ENCODE peak calls at places on chromosomes 3 and 15, in five cellular contexts. J, K, U, O and S are unnamed samples.

GRCh38 chr3:25962255-25962654 is 172.4 kb downstream of the OXSM start:
- DNase-seq in O (no peak), K (peak), J (no peak), U (no peak), S (no peak)

GRCh38 chr3:99866167-99866810 is 48.6 kb downstream of the CMSS1 start:
- DNase-seq in K (no peak), O (peak), J (no peak), U (no peak), S (no peak)

GRCh38 chr15:39628131-39628482 is 47.2 kb downstream of the THBS1 start:
- DNase-seq in K (no peak), O (no peak), J (no peak), U (no peak), S (no peak)

GRCh38 chr3:186502138-186502941 is 41.8 kb downstream of the CRYGS start:
- DNase-seq in U (no peak), O (peak), J (no peak), K (no peak), S (no peak)

GRCh38 chr3:183031826-183032225 is 51.5 kb upstream of the DCUN1D1 start:
- DNase-seq in K (no peak), O (no peak), J (no peak), U (no peak), S (no peak)

GRCh38 chr15:51331141-51331540 is 7.3 kb downstream of the CYP19A1 start:
- DNase-seq in U (no peak), K (no peak), J (no peak), O (no peak), S (no peak)

GRCh38 chr3:130243808-130244207 is 101.7 kb upstream of the COL6A5 start:
- DNase-seq in O (no peak), U (no peak), J (no peak), K (no peak), S (no peak)

GRCh38 chr3:48399387-48400172 is 27.6 kb downstream of the FBXW12 start:
- DNase-seq in J (no peak), K (no peak), O (peak), U (no peak), S (peak)

GRCh38 chr15:34726407-34727100 is 28.2 kb downstream of the GJD2 start:
- DNase-seq in K (no peak), J (no peak), O (no peak), U (no peak), S (no peak)

GRCh38 chr3:136862611-136862951 is 573 bp downstream of the NCK1 start:
- DNase-seq in U (peak), K (peak), O (peak), J (peak), S (no peak)

GRCh38 chr3:18751514-18751913 is 326.4 kb upstream of the SATB1 start:
- DNase-seq in O (no peak), J (no peak), U (no peak), K (no peak), S (no peak)

GRCh38 chr15:58167095-58167591 is 29.0 kb downstream of the AQP9 start:
- DNase-seq in K (no peak), O (no peak), U (no peak), J (no peak), S (no peak)

GRCh38 chr15:67762610-67763368 is 62.5 kb upstream of the SKOR1 start:
- DNase-seq in J (peak), O (no peak), K (no peak), U (peak), S (no peak)

GRCh38 chr3:9183011-9183410 is 66.4 kb downstream of the SRGAP3 start:
- DNase-seq in J (no peak), K (no peak), O (no peak), U (no peak), S (no peak)

GRCh38 chr15:47571241-47571640 is 146.1 kb upstream of the SEMA6D start:
- DNase-seq in K (no peak), J (no peak), U (no peak), O (no peak), S (no peak)

GRCh38 chr3:10511809-10512494 is 6.6 kb upstream of the ATP2B2 start:
- DNase-seq in U (no peak), J (no peak), K (no peak), O (no peak), S (peak)

GRCh38 chr3:27544372-27544865 is 60.2 kb upstream of the SLC4A7 start:
- DNase-seq in K (no peak), J (no peak), O (peak), U (no peak), S (no peak)

GRCh38 chr3:195911946-195912270 is 3.6 kb upstream of the TNK2 start:
- DNase-seq in U (no peak), O (peak), J (no peak), K (no peak), S (no peak)

GRCh38 chr15:45307230-45307924 is 55.3 kb downstream of the SLC28A2 start:
- DNase-seq in O (peak), U (no peak), K (peak), J (no peak), S (peak)

GRCh38 chr15:83283813-83284562 is 476 bp downstream of the BNC1 start:
- DNase-seq in U (no peak), O (no peak), K (no peak), J (no peak), S (no peak)

GRCh38 chr3:13411186-13411860 is 8.8 kb downstream of the NUP210 start:
- DNase-seq in O (no peak), K (no peak), J (no peak), U (no peak), S (no peak)

GRCh38 chr3:14329116-14329830 is 73.1 kb upstream of the SLC6A6 start:
- DNase-seq in U (no peak), O (peak), K (no peak), J (no peak), S (peak)

GRCh38 chr15:85838655-85839054 is 43.9 kb upstream of the KLHL25 start:
- DNase-seq in U (no peak), K (no peak), J (no peak), O (no peak), S (no peak)

GRCh38 chr3:120418866-120419490 is 31.8 kb downstream of the FSTL1 start:
- DNase-seq in K (peak), J (peak), U (peak), O (peak), S (no peak)

GRCh38 chr3:110413807-110414748 is 657.5 kb upstream of the NECTIN3 start:
- DNase-seq in U (no peak), K (no peak), O (no peak), J (no peak), S (no peak)

GRCh38 chr3:16101295-16102186 is 72.9 kb upstream of the GALNT15 start:
- DNase-seq in U (no peak), O (no peak), K (peak), J (no peak), S (no peak)

GRCh38 chr15:97652041-97652440 is 308.5 kb upstream of the ARRDC4 start:
- DNase-seq in K (no peak), U (no peak), J (no peak), O (no peak), S (no peak)

GRCh38 chr3:173267716-173268115 is 126.7 kb upstream of the SPATA16 start:
- DNase-seq in K (no peak), J (no peak), U (no peak), O (no peak), S (no peak)

DNA sequence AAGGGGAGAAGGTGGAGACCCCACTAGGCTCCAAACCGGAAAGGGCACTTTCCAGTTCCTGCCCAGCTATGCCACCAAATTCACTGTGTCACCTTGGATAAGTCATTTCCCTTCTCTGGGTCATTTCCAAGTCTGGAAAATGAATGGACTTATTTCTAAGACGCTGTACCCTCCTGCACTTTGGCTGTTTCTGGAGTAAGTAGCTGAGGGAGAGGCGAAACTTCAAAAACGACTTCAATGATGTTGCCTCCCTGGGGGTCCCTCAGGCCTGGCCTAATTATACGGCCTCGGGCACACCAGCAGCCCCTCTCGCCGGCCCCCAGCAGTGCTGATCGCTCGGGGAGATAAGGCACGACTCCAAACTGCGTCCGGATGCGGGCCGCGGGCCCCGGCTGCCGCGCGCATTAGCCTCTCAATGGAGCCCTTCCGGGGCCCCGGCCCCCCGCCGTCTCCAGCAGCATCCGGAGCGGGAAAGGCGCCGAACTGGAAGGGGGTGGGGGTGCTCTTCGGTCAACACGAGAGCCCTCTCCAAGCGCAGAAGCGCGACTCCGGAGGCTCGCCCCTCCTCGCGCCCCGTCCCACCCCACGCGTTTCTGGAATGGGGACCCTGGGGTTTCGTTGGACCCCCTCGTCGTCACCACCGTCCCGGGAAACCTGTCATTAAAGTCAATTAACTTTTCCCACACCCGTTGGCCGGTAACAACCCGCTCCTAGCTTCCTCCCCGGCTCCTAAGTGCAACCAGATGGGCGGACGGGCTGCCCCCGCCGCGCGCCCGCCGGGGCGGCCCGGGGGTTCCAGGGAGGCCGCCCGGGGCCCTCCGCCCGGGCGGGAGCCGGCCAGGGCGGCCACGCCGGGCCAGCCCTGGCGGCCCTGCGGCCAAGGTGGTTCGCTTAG is 4.8 kb downstream of the HES1 start:
- DNase-seq in U (no peak), O (peak), K (no peak), J (peak), S (peak)
- TF ChIP-seq POLR2A in U (no peak), O (peak), K (no peak), J (no peak), S (peak)

GRCh38 chr3:150300847-150301517 is 107.1 kb upstream of the TSC22D2 start:
- DNase-seq in J (no peak), U (no peak), O (no peak), K (no peak), S (no peak)
- TF ChIP-seq POLR2A in J (no peak), U (no peak), O (no peak), K (no peak), S (no peak)

GRCh38 chr3:157405457-157405856 is 31.2 kb upstream of the PTX3 start:
- DNase-seq in O (no peak), U (no peak), J (no peak), K (no peak), S (no peak)
- TF ChIP-seq POLR2A in O (no peak), U (no peak), J (no peak), K (no peak), S (no peak)

GRCh38 chr15:63048986-63049665 is 6.6 kb downstream of the TPM1 start:
- DNase-seq in O (peak), U (peak), J (peak), K (no peak), S (no peak)

GRCh38 chr15:63047792-63048114 is 5.2 kb downstream of the TPM1 start:
- DNase-seq in K (no peak), J (no peak), U (no peak), O (no peak), S (no peak)

GRCh38 chr15:63046927-63047760 is 4.6 kb downstream of the TPM1 start:
- DNase-seq in U (no peak), O (no peak), J (no peak), K (no peak), S (no peak)

GRCh38 chr15:63049747-63050439 is 7.3 kb downstream of the TPM1 start:
- DNase-seq in U (no peak), J (no peak), O (no peak), K (no peak), S (no peak)

GRCh38 chr15:63048115-63048985 is 5.8 kb downstream of the TPM1 start:
- DNase-seq in K (peak), U (peak), O (peak), J (peak), S (peak)
- TF ChIP-seq POLR2A in K (no peak), U (no peak), O (no peak), J (peak), S (peak)

GRCh38 chr3:152330565-152330964 is 61.8 kb downstream of the MBNL1 start:
- DNase-seq in K (no peak), U (no peak), O (no peak), J (no peak), S (no peak)
- TF ChIP-seq POLR2A in K (no peak), U (no peak), O (no peak), J (no peak), S (no peak)

GRCh38 chr15:41919954-41920538 is 26.2 kb upstream of the SPTBN5 start:
- DNase-seq in K (no peak), O (no peak), U (no peak), J (no peak), S (no peak)

GRCh38 chr15:41919201-41919820 is 25.5 kb upstream of the SPTBN5 start:
- DNase-seq in K (no peak), U (no peak), O (no peak), J (no peak), S (no peak)

GRCh38 chr15:41922353-41922752 is 28.5 kb upstream of the SPTBN5 start:
- DNase-seq in O (no peak), U (no peak), J (no peak), K (no peak), S (no peak)

GRCh38 chr15:41923424-41923999 is 29.7 kb upstream of the SPTBN5 start:
- DNase-seq in O (no peak), J (no peak), K (no peak), U (no peak), S (no peak)

DNA sequence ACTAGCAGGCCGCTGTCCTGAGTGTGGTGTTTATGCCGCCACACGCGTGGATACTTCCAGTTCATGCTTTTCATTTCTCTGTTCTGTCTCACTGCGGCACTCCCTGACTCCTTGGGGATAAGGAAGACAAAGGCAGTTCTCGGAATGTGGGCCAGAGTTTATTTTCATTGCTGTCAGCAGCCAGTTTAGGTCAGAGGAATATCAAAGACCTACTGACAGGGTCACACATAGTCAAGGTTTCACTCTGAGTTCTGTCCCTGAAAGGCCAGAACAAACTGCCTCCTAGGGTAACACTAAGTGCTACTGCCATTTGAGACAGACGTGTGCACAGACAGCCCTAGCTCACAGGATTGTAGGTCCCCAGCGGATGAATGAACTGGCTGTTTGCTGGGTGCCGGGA is 27.3 kb upstream of the SPTBN5 start:
- DNase-seq in J (no peak), K (no peak), U (no peak), O (no peak), S (no peak)
- TF ChIP-seq POLR2A in J (no peak), K (no peak), U (peak), O (no peak), S (no peak)

DNA sequence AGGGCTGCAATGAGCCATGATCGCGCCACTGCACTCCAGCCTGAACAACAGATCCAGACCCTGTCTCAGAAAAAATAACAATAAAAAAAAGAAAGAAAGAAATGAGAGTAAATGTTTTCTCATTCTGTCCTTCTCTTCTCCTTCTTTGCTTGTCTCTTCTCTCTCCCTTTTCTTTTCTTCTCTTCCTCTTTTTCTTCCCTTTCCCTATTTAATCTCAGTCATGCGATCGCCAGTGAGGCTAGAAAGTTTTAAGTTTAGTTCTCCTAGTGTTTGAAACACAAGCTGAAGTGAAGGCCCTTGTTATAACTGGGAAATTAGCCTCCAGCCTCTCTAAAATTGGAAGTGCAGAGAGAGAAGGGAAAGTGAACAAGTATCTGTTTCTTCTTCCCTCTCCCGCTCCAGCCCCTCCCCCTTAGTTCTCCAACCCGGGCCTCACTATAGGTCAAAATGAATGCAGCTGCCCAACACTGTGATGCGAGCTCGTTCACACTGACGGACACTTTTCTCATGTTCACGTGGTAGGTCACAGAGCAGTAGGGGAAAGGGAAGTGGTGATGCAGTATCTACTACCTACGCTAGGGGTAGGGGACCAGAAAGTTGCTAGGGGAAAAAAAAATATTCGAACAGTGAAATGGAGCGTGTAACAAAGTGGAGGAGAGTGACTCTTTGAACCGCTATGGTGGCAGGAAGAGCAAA is 23.4 kb upstream of the TSC22D2 start:
- DNase-seq in O (peak), J (peak), K (no peak), U (no peak), S (no peak)
- TF ChIP-seq POLR2A in O (no peak), J (no peak), K (no peak), U (peak), S (no peak)

GRCh38 chr15:80595391-80595790 is 99.7 kb upstream of the ABHD17C start:
- DNase-seq in O (no peak), J (no peak), U (no peak), K (no peak), S (no peak)

GRCh38 chr15:80594091-80594889 is 100.8 kb upstream of the ABHD17C start:
- DNase-seq in J (no peak), K (no peak), U (no peak), O (no peak), S (no peak)

GRCh38 chr15:80597081-80597480 is 98.0 kb upstream of the ABHD17C start:
- DNase-seq in O (no peak), K (no peak), U (no peak), J (no peak), S (no peak)

GRCh38 chr15:80599359-80599758 is 95.8 kb upstream of the ABHD17C start:
- DNase-seq in J (no peak), U (no peak), K (no peak), O (no peak), S (no peak)

DNA sequence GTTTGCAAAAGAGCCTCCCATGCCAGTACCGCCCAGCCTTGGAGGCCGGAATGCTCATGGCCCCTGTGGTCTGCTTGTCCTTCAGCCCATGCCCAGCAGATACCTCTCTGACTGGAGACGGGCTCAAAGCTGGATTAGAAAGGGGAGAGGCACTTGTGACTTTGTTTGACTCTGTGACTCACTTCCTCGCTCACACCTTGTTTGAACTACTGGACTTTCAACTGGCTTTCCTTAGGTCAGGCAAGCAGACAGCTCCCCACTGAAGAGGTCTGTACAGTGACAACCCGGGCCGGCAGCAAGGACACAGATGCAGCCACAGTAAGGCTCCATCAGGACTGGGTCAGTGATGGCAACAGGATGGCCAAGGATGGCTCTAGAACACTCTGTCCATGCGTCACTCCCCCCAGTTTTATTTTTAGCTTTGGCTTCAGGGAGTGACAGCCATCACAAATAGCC is 98.6 kb upstream of the ABHD17C start:
- DNase-seq in J (no peak), U (no peak), O (no peak), K (peak), S (no peak)
- TF ChIP-seq POLR2A in J (no peak), U (no peak), O (no peak), K (no peak), S (no peak)

DNA sequence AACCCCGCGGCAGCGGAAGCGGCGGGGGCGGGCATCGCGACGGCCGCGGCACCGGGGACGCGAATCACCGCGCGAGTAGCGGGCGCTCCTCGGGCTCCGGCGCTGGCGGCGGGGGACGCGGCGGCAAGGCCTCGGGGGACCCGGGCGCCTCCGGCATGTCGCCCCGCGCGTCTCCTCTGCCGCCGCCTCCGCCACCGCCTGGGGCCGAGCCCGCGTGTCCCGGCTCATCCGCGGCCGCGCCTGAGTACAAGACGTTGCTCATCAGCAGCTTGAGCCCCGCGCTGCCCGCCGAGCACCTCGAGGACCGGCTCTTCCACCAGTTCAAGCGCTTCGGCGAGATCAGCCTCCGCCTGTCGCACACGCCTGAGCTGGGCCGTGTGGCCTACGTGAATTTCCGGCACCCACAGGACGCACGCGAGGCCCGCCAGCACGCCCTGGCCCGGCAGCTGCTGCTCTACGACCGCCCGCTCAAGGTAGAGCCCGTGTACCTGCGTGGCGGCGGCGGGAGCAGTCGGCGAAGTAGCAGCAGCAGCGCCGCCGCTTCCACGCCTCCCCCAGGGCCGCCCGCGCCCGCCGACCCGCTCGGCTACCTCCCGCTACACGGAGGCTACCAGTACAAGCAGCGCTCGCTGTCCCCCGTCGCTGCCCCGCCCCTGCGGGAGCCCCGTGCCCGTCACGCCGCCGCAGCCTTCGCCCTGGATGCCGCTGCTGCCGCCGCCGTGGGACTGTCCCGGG is 648 bp downstream of the RBM15B start:
- DNase-seq in K (no peak), O (peak), U (peak), J (peak), S (no peak)
- TF ChIP-seq POLR2A in K (no peak), O (no peak), U (no peak), J (no peak), S (no peak)